ENCODE peak calls at places on chromosomes 6 and 20, in seven cellular contexts. N is AG04449, S is EL, A is endodermal cell, E is HAP-1, I is GM13976, K is SW480. M is an unnamed sample.

GRCh38 chr20:31809656-31810055 is 9.5 kb upstream of the MYLK2 start:
- DNase-seq in N (no peak), K (no peak), S (peak; percentile 50), A (no peak), I (no peak), E (no peak), M (no peak)

GRCh38 chr6:109236140-109237081 is 141.1 kb downstream of the CEP57L1 start:
- DNase-seq in S (no peak), A (peak; percentile 92), I (peak; percentile 36), N (no peak), E (peak; percentile 12), K (no peak), M (peak; percentile 82)

GRCh38 chr6:30942338-30943060 is 1.7 kb downstream of the MUCL3 start:
- DNase-seq in S (peak; percentile 95), N (peak; percentile 17), I (no peak), E (peak; percentile 96), K (peak; percentile 78), A (peak; percentile 98), M (peak; percentile 86)

GRCh38 chr20:13099676-13100075 is 90.9 kb downstream of the SPTLC3 start:
- DNase-seq in S (no peak), K (no peak), E (no peak), A (no peak), I (no peak), N (no peak), M (no peak)

GRCh38 chr6:71082033-71082620 is 125.3 kb upstream of the B3GAT2 start:
- DNase-seq in E (no peak), A (no peak), N (no peak), I (no peak), K (no peak), S (peak; percentile 34), M (no peak)

GRCh38 chr6:43189905-43190304 is 7.9 kb downstream of the CUL9 start:
- DNase-seq in A (no peak), N (no peak), S (no peak), I (no peak), E (no peak), K (no peak), M (no peak)

GRCh38 chr6:56953597-56954388 is 1.1 kb upstream of the BEND6 start:
- DNase-seq in K (no peak), N (no peak), I (peak; percentile 29), E (no peak), S (no peak), A (peak; percentile 75), M (no peak)

GRCh38 chr6:57221936-57222683 is at the start of gene RAB23:
- DNase-seq in S (peak; percentile 87), E (peak; percentile 90), I (peak; percentile 91), N (no peak), A (peak; percentile 96), K (peak; percentile 69), M (peak; percentile 79)

GRCh38 chr20:17542993-17543412 is 11.8 kb upstream of the BFSP1 start:
- DNase-seq in I (no peak), K (no peak), N (peak; percentile 81), E (no peak), A (no peak), S (peak; percentile 75), M (no peak)

GRCh38 chr6:157552171-157552747 is 171.3 kb downstream of the ZDHHC14 start:
- DNase-seq in N (no peak), I (no peak), E (no peak), A (peak; percentile 83), K (no peak), S (no peak), M (no peak)

GRCh38 chr6:11196511-11197174 is 35.8 kb downstream of the NEDD9 start:
- DNase-seq in S (peak; percentile 94), I (no peak), A (peak; percentile 38), E (peak; percentile 32), K (no peak), N (peak; percentile 86), M (no peak)

GRCh38 chr20:37944456-37944981 is 41.6 kb downstream of the VSTM2L start:
- DNase-seq in A (no peak), S (no peak), I (peak; percentile 27), N (no peak), K (no peak), E (no peak), M (no peak)

GRCh38 chr20:37243937-37244571 is 17.6 kb downstream of the GHRH start:
- DNase-seq in K (no peak), I (no peak), A (no peak), S (peak; percentile 21), N (no peak), E (no peak), M (no peak)

GRCh38 chr6:55886185-55886836 is 10.9 kb upstream of the BMP5 start:
- DNase-seq in S (peak; percentile 25), N (no peak), I (no peak), E (no peak), A (no peak), K (peak; percentile 20), M (no peak)

GRCh38 chr20:44703956-44704488 is 11.1 kb upstream of the CCN5 start:
- DNase-seq in I (no peak), E (no peak), A (no peak), S (no peak), N (no peak), K (no peak), M (no peak)

GRCh38 chr6:36227379-36228344 is 31.1 kb downstream of the BRPF3 start:
- DNase-seq in I (no peak), E (peak; percentile 72), S (no peak), A (peak; percentile 31), K (no peak), N (no peak), M (peak; percentile 61)

GRCh38 chr6:159941286-159942113 is 27.4 kb upstream of the IGF2R start:
- DNase-seq in A (no peak), I (peak; percentile 39), K (peak; percentile 43), N (no peak), S (peak; percentile 64), E (no peak), M (peak; percentile 46)

GRCh38 chr6:46510656-46511055 is 19.4 kb upstream of the RCAN2 start:
- DNase-seq in I (no peak), A (no peak), E (no peak), N (peak; percentile 5), K (no peak), S (peak; percentile 29), M (no peak)

GRCh38 chr6:168908166-168908565 is 345.5 kb downstream of the THBS2 start:
- DNase-seq in A (no peak), K (no peak), E (no peak), N (no peak), I (no peak), S (peak; percentile 66), M (no peak)

GRCh38 chr6:118630067-118630466 is 21.3 kb downstream of the CEP85L start:
- DNase-seq in K (no peak), I (no peak), S (no peak), E (no peak), N (no peak), A (no peak), M (no peak)

GRCh38 chr6:108944058-108944457 is 95.8 kb downstream of the ARMC2 start:
- DNase-seq in N (no peak), A (no peak), E (no peak), S (no peak), I (no peak), K (no peak), M (no peak)

GRCh38 chr6:150169609-150170008 is 26.8 kb downstream of the PPP1R14C start:
- DNase-seq in K (peak; percentile 58), S (peak; percentile 40), A (no peak), E (no peak), I (no peak), N (peak; percentile 49), M (no peak)

GRCh38 chr20:53020834-53021233 is 48.7 kb downstream of the TSHZ2 start:
- DNase-seq in K (no peak), E (no peak), A (no peak), I (no peak), N (no peak), S (no peak), M (no peak)

GRCh38 chr6:41705996-41706835 is 29.2 kb downstream of the TFEB start:
- DNase-seq in I (peak; percentile 93), S (peak; percentile 78), E (peak; percentile 77), A (peak; percentile 92), K (no peak), N (no peak), M (no peak)

GRCh38 chr20:44759595-44759994 is 13.9 kb downstream of the KCNK15 start:
- DNase-seq in S (no peak), A (no peak), I (no peak), E (no peak), N (no peak), K (no peak), M (no peak)

GRCh38 chr6:157946865-157947532 is 34.7 kb upstream of the SYNJ2 start:
- DNase-seq in K (peak; percentile 30), N (no peak), I (peak; percentile 72), S (peak; percentile 28), E (no peak), A (no peak), M (no peak)

GRCh38 chr20:50663095-50663821 is 28.1 kb downstream of the RIPOR3 start:
- DNase-seq in S (no peak), K (peak; percentile 91), A (peak; percentile 73), N (no peak), I (no peak), E (no peak), M (peak; percentile 89)

GRCh38 chr20:45817652-45818194 is 5.3 kb downstream of the UBE2C start:
- DNase-seq in A (no peak), N (peak; percentile 63), I (no peak), S (peak; percentile 86), E (no peak), K (peak; percentile 41), M (no peak)

GRCh38 chr20:17225891-17226409 is 890 bp upstream of the PCSK2 start:
- DNase-seq in N (no peak), A (peak; percentile 75), E (no peak), K (no peak), S (no peak), I (peak; percentile 4), M (no peak)

GRCh38 chr20:58274384-58274783 is 35.1 kb upstream of the RAB22A start:
- DNase-seq in E (no peak), I (no peak), N (no peak), S (no peak), A (no peak), K (no peak), M (no peak)

GRCh38 chr20:56418385-56418861 is 6.4 kb downstream of the CASS4 start:
- DNase-seq in E (no peak), I (no peak), A (no peak), K (no peak), N (no peak), S (peak; percentile 23), M (no peak)